ENCODE peak calls at places on chromosomes 12 and 14, in five cellular contexts. W is BE2C; J is sigmoid colon; T is IMR-90; F is CD4-positive, alpha-beta memory T cell. P is an unnamed sample.

GRCh38 chr14:24439830-24440605 is 2.6 kb downstream of the SDR39U1 start:
- DNase-seq in W (no peak), J (peak; percentile 68), T (no peak), F (no peak), P (no peak)

GRCh38 chr12:120125792-120126634 is 9.5 kb upstream of the RAB35 start:
- DNase-seq in W (no peak), J (no peak), T (peak; percentile 35), F (no peak), P (no peak)

GRCh38 chr14:27391331-27391730 is 793.5 kb upstream of the NOVA1 start:
- DNase-seq in W (no peak), J (no peak), T (no peak), F (no peak), P (no peak)

GRCh38 chr12:6827437-6827894 is 741 bp upstream of the P3H3 start:
- DNase-seq in W (peak; percentile 96), J (peak; percentile 97), T (peak; percentile 79), F (no peak), P (no peak)

GRCh38 chr12:118052324-118053070 is 8.5 kb downstream of the WSB2 start:
- DNase-seq in W (no peak), J (peak; percentile 88), T (peak; percentile 95), F (no peak), P (no peak)

GRCh38 chr14:63910593-63911363 is 58.0 kb downstream of the SYNE2 start:
- DNase-seq in W (peak; percentile 51), J (no peak), T (peak; percentile 67), F (no peak), P (no peak)

GRCh38 chr12:25550186-25550585 is 2.9 kb downstream of the LMNTD1 start:
- DNase-seq in W (no peak), J (no peak), T (peak; percentile 85), F (no peak), P (no peak)

GRCh38 chr12:120183211-120183631 is 11.3 kb downstream of the GCN1 start:
- DNase-seq in W (no peak), J (no peak), T (peak; percentile 50), F (no peak), P (no peak)

GRCh38 chr12:9869307-9870161 is at the start of gene CLEC2B:
- DNase-seq in W (no peak), J (no peak), T (peak; percentile 85), F (peak; percentile 58), P (no peak)

GRCh38 chr14:72758420-72758819 is 135.5 kb downstream of the DPF3 start:
- DNase-seq in W (no peak), J (no peak), T (no peak), F (no peak), P (no peak)

GRCh38 chr14:21308479-21309237 is 28.8 kb downstream of the RPGRIP1 start:
- DNase-seq in W (peak; percentile 87), J (peak; percentile 77), T (peak; percentile 23), F (peak; percentile 83), P (peak; percentile 46)

GRCh38 chr12:111448831-111449790 is 43.4 kb downstream of the SH2B3 start:
- DNase-seq in W (no peak), J (peak; percentile 47), T (no peak), F (no peak), P (no peak)

GRCh38 chr12:29249930-29250329 is 100.9 kb downstream of the FAR2 start:
- DNase-seq in W (no peak), J (no peak), T (no peak), F (no peak), P (no peak)

GRCh38 chr14:49549881-49550280 is 36.3 kb downstream of the RPS29 start:
- DNase-seq in W (no peak), J (no peak), T (peak; percentile 44), F (no peak), P (no peak)

GRCh38 chr12:16880864-16881285 is 274.9 kb upstream of the LMO3 start:
- DNase-seq in W (peak; percentile 70), J (no peak), T (no peak), F (no peak), P (no peak)

GRCh38 chr12:5889381-5890047 is 55.5 kb downstream of the ANO2 start:
- DNase-seq in W (peak; percentile 56), J (no peak), T (no peak), F (no peak), P (no peak)

GRCh38 chr12:851343-851742 is 98.2 kb downstream of the RAD52 start:
- DNase-seq in W (no peak), J (no peak), T (peak; percentile 36), F (no peak), P (no peak)

GRCh38 chr14:93015039-93015438 is 92.1 kb downstream of the CHGA start:
- DNase-seq in W (no peak), J (no peak), T (no peak), F (no peak), P (no peak)

GRCh38 chr12:132502149-132502881 is 12.4 kb downstream of the FBRSL1 start:
- DNase-seq in W (no peak), J (no peak), T (no peak), F (no peak), P (no peak)

GRCh38 chr14:68938515-68939423 is 40.3 kb downstream of the ACTN1 start:
- DNase-seq in W (peak; percentile 63), J (peak; percentile 77), T (peak; percentile 48), F (no peak), P (no peak)

GRCh38 chr14:52802597-52802996 is 11.2 kb upstream of the GNPNAT1 start:
- DNase-seq in W (no peak), J (no peak), T (peak; percentile 92), F (no peak), P (no peak)

GRCh38 chr12:75765170-75766059 is 254.0 kb upstream of the KRR1 start:
- DNase-seq in W (no peak), J (no peak), T (no peak), F (no peak), P (no peak)

GRCh38 chr12:12182926-12183325 is 83.9 kb downstream of the LRP6 start:
- DNase-seq in W (no peak), J (no peak), T (peak; percentile 86), F (no peak), P (no peak)

GRCh38 chr14:99320105-99320572 is 48.1 kb upstream of the BCL11B start:
- DNase-seq in W (peak; percentile 74), J (no peak), T (peak; percentile 8), F (peak; percentile 61), P (peak; percentile 57)

GRCh38 chr14:100490252-100490651 is 97.0 kb downstream of the BEGAIN start:
- DNase-seq in W (peak; percentile 53), J (no peak), T (no peak), F (no peak), P (no peak)

GRCh38 chr12:29088611-29089219 is 60.4 kb upstream of the FAR2 start:
- DNase-seq in W (no peak), J (no peak), T (peak; percentile 16), F (peak; percentile 22), P (no peak)

GRCh38 chr12:122871851-122872785 is 23.8 kb downstream of the VPS37B start:
- DNase-seq in W (peak; percentile 68), J (peak; percentile 76), T (peak; percentile 88), F (peak; percentile 34), P (no peak)

GRCh38 chr14:49479432-49479831 is 106.7 kb downstream of the RPS29 start:
- DNase-seq in W (no peak), J (no peak), T (no peak), F (no peak), P (no peak)

GRCh38 chr12:116319851-116320621 is 42.5 kb upstream of the MED13L start:
- DNase-seq in W (no peak), J (peak; percentile 96), T (peak; percentile 96), F (no peak), P (no peak)

GRCh38 chr14:99644723-99645544 is at the start of gene HHIPL1:
- DNase-seq in W (no peak), J (no peak), T (peak; percentile 17), F (no peak), P (no peak)

GRCh38 chr12:1593232-1594044 is 943 bp downstream of the FBXL14 start:
- DNase-seq in W (peak; percentile 52), J (peak; percentile 78), T (no peak), F (peak; percentile 57), P (peak; percentile 42)

GRCh38 chr12:6684609-6685008 is 4.6 kb downstream of the ZNF384 start:
- DNase-seq in W (peak; percentile 67), J (no peak), T (peak; percentile 16), F (peak; percentile 56), P (no peak)

GRCh38 chr14:22276913-22277816 is 311.9 kb downstream of the DAD1 start:
- DNase-seq in W (no peak), J (no peak), T (peak; percentile 35), F (no peak), P (no peak)

GRCh38 chr12:126117502-126117901 is 1052.3 kb downstream of the AACS start:
- DNase-seq in W (no peak), J (no peak), T (no peak), F (no peak), P (no peak)

GRCh38 chr12:126112141-126112540 is 1046.9 kb downstream of the AACS start:
- DNase-seq in W (no peak), J (no peak), T (no peak), F (no peak), P (no peak)

GRCh38 chr12:126112849-126113248 is 1047.6 kb downstream of the AACS start:
- DNase-seq in W (no peak), J (no peak), T (no peak), F (no peak), P (no peak)

GRCh38 chr12:126114420-126114819 is 1049.2 kb downstream of the AACS start:
- DNase-seq in W (no peak), J (no peak), T (no peak), F (no peak), P (no peak)
- H3K9me3 ChIP-seq in W (no peaks in the 10 kb centered on the region), J (no peaks in the 10 kb centered on the region), T (peaks cover 4% of the 10 kb centered on the region), F (no peaks in the 10 kb centered on the region), P (no peaks in the 10 kb centered on the region)

GRCh38 chr12:80780746-80781145 is 64.0 kb downstream of the MYF5 start:
- DNase-seq in W (no peak), J (no peak), T (no peak), F (no peak), P (no peak)
- H3K9me3 ChIP-seq in W (peaks cover 7% of the 10 kb centered on the region), J (no peaks in the 10 kb centered on the region), T (peaks cover 4% of the 10 kb centered on the region), F (no peaks in the 10 kb centered on the region), P (no peaks in the 10 kb centered on the region)

DNA sequence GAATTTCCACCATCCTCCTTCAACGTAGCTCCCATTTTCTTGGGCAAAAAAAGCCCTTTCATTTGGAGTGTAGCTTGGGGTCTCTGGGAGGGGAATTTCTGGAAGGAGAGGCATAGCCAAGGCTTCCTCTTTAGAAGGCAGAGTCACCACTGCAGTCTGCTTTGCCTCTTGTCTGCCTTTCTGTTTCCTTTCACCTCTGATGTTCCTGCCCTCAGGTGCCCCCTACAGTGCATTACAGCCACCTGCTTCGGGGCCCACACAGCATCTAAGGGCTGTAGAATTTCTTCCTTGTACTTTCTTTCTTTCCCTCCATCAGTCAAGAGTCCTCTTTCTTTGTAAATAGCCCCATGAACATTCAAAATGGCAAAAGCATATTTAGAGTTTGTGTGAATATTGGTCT is 1313.9 kb downstream of the TMEM121 start:
- DNase-seq in W (no peak), J (no peak), T (no peak), F (no peak), P (no peak)
- H3K9me3 ChIP-seq in W (no peaks in the 10 kb centered on the region), J (no peaks in the 10 kb centered on the region), T (peaks cover 23% of the 10 kb centered on the region), F (no peaks in the 10 kb centered on the region), P (no peaks in the 10 kb centered on the region)

DNA sequence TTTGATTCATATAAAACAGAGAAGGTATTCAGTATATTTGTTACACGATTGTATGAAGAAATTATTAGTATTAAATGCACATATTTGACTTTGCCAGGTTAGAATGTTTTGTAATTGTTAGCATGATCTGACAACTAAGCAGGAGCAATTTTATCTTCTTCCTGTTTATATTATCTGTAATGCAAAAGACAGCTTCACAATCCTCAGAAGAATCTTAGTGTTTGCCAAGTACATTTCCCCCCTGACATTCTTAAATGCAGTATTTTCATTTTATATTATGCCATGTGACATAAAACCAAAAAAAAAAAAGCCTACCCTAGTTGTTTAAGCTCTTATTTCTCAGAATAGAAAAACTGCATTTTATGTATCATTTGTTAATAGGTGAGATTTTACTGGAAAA is 469.4 kb downstream of the FOXG1 start:
- DNase-seq in W (no peak), J (no peak), T (peak; percentile 45), F (no peak), P (no peak)
- H3K9me3 ChIP-seq in W (no peaks in the 10 kb centered on the region), J (no peaks in the 10 kb centered on the region), T (no peaks in the 10 kb centered on the region), F (no peaks in the 10 kb centered on the region), P (no peaks in the 10 kb centered on the region)

P was measured in T-helper 17 cell.